ENCODE peak calls at places on chromosomes 2 and 18, in five cellular contexts. I is ascending aorta, A is heart right ventricle, P is tibial nerve, B is kidney. U is an unnamed sample.

GRCh38 chr2:162074579-162074922 is 536 bp upstream of the DPP4 start:
- DNase-seq in I (no peak), A (no peak), P (no peak), B (no peak), U (no peak)

GRCh38 chr18:24764766-24765165 is 304.3 kb downstream of the HRH4 start:
- DNase-seq in I (no peak), A (no peak), P (no peak), B (no peak), U (no peak)

GRCh38 chr2:139790807-139791206 is 1010.6 kb upstream of the NXPH2 start:
- DNase-seq in I (no peak), A (no peak), P (no peak), B (no peak), U (no peak)

GRCh38 chr2:148048475-148049221 is 27.8 kb downstream of the MBD5 start:
- DNase-seq in I (no peak), A (no peak), P (no peak), B (no peak), U (no peak)

GRCh38 chr2:29583548-29584121 is 337.8 kb downstream of the ALK start:
- DNase-seq in I (no peak), A (no peak), P (no peak), B (no peak), U (no peak)

GRCh38 chr2:23694058-23695045 is 232.6 kb downstream of the ATAD2B start:
- DNase-seq in I (no peak), A (no peak), P (peak; percentile 4), B (no peak), U (no peak)

GRCh38 chr2:47534179-47534919 is 131.4 kb downstream of the MSH2 start:
- DNase-seq in I (no peak), A (no peak), P (no peak), B (no peak), U (no peak)

GRCh38 chr2:144914622-144915230 is 394.8 kb upstream of the ZEB2 start:
- DNase-seq in I (no peak), A (no peak), P (no peak), B (no peak), U (no peak)

GRCh38 chr2:199875400-199875799 is 24.4 kb upstream of the FTCDNL1 start:
- DNase-seq in I (no peak), A (no peak), P (no peak), B (no peak), U (no peak)

GRCh38 chr18:79727211-79727610 is 47.6 kb downstream of the CTDP1 start:
- DNase-seq in I (no peak), A (no peak), P (no peak), B (no peak), U (no peak)

GRCh38 chr18:58097907-58098166 is 53.8 kb downstream of the NEDD4L start:
- DNase-seq in I (no peak), A (no peak), P (no peak), B (no peak), U (no peak)

GRCh38 chr2:234724850-234725249 is 227.0 kb upstream of the SH3BP4 start:
- DNase-seq in I (no peak), A (no peak), P (no peak), B (no peak), U (no peak)

GRCh38 chr2:140061240-140061639 is 1281.0 kb upstream of the NXPH2 start:
- DNase-seq in I (no peak), A (no peak), P (no peak), B (no peak), U (no peak)

GRCh38 chr2:97707428-97708380 is 5.7 kb upstream of the ZAP70 start:
- DNase-seq in I (peak; percentile 53), A (no peak), P (no peak), B (peak; percentile 37), U (no peak)

GRCh38 chr2:204437334-204437733 is 107.9 kb upstream of the PARD3B start:
- DNase-seq in I (no peak), A (no peak), P (no peak), B (no peak), U (no peak)

GRCh38 chr2:239758325-239758877 is 266.7 kb downstream of the NDUFA10 start:
- DNase-seq in I (peak; percentile 84), A (no peak), P (no peak), B (no peak), U (no peak)

GRCh38 chr18:69617408-69617807 is 216.7 kb downstream of the DOK6 start:
- DNase-seq in I (no peak), A (no peak), P (no peak), B (no peak), U (no peak)

GRCh38 chr2:187581125-187581896 is 27.1 kb upstream of the TFPI start:
- DNase-seq in I (no peak), A (no peak), P (no peak), B (no peak), U (no peak)

GRCh38 chr2:217703999-217704398 is 298.8 kb downstream of the TNS1 start:
- DNase-seq in I (no peak), A (no peak), P (no peak), B (no peak), U (no peak)

GRCh38 chr18:63832470-63832869 is 55.0 kb upstream of the SERPINB2 start:
- DNase-seq in I (no peak), A (no peak), P (no peak), B (no peak), U (no peak)

GRCh38 chr2:160473508-160474318 is 19.9 kb downstream of the RBMS1 start:
- DNase-seq in I (no peak), A (no peak), P (no peak), B (no peak), U (no peak)

GRCh38 chr2:160474319-160474645 is 19.3 kb downstream of the RBMS1 start:
- DNase-seq in I (no peak), A (no peak), P (no peak), B (no peak), U (no peak)

GRCh38 chr2:160469615-160470204 is 23.9 kb downstream of the RBMS1 start:
- DNase-seq in I (no peak), A (no peak), P (no peak), B (no peak), U (no peak)

GRCh38 chr2:160472839-160473251 is 20.8 kb downstream of the RBMS1 start:
- DNase-seq in I (no peak), A (no peak), P (no peak), B (no peak), U (no peak)

GRCh38 chr2:160471950-160472349 is 21.7 kb downstream of the RBMS1 start:
- DNase-seq in I (no peak), A (no peak), P (no peak), B (no peak), U (no peak)
- H3K4me1 ChIP-seq in I (peaks cover 22% of the 10 kb centered on the region), A (peaks cover 78% of the 10 kb centered on the region), P (peaks cover 57% of the 10 kb centered on the region), B (peaks cover 6% of the 10 kb centered on the region), U (peaks cover 84% of the 10 kb centered on the region)

DNA sequence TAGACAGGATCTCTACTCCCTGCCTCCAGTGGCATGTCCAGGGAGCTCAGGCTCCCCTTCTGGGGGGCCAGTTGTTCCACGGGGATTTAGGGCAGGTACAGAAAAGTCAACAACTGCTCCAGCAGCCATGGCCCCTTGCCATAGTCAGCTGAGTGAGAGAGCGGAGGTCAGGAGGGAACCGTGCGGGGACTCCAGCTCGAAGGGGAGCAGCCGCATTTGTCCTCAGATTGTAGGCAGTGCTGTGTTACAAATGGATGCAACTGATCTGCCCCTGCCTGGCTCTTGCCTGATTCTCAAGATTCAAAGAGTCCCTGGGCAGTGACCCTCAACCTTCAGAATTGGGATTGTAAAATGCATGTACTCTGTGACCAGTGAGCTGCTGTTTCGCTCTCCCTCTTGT is 49.8 kb downstream of the ITGB1BP1 start:
- DNase-seq in I (no peak), A (no peak), P (no peak), B (no peak), U (no peak)
- H3K27ac ChIP-seq in I (no peak overlapping the region), A (no peak overlapping the region), P (no peak overlapping the region), B (peak overlapping the region; percentile 93), U (no peak overlapping the region)

GRCh38 chr2:158716091-158716815 is 78.9 kb upstream of the DAPL1 start:
- DNase-seq in I (no peak), A (peak; percentile 43), P (no peak), B (no peak), U (peak; percentile 56)

GRCh38 chr2:158718196-158718585 is 76.9 kb upstream of the DAPL1 start:
- DNase-seq in I (no peak), A (no peak), P (no peak), B (no peak), U (no peak)

GRCh38 chr2:158716921-158717320 is 78.2 kb upstream of the DAPL1 start:
- DNase-seq in I (no peak), A (no peak), P (no peak), B (no peak), U (no peak)

GRCh38 chr2:158718851-158719250 is 76.3 kb upstream of the DAPL1 start:
- DNase-seq in I (no peak), A (no peak), P (no peak), B (no peak), U (no peak)

DNA sequence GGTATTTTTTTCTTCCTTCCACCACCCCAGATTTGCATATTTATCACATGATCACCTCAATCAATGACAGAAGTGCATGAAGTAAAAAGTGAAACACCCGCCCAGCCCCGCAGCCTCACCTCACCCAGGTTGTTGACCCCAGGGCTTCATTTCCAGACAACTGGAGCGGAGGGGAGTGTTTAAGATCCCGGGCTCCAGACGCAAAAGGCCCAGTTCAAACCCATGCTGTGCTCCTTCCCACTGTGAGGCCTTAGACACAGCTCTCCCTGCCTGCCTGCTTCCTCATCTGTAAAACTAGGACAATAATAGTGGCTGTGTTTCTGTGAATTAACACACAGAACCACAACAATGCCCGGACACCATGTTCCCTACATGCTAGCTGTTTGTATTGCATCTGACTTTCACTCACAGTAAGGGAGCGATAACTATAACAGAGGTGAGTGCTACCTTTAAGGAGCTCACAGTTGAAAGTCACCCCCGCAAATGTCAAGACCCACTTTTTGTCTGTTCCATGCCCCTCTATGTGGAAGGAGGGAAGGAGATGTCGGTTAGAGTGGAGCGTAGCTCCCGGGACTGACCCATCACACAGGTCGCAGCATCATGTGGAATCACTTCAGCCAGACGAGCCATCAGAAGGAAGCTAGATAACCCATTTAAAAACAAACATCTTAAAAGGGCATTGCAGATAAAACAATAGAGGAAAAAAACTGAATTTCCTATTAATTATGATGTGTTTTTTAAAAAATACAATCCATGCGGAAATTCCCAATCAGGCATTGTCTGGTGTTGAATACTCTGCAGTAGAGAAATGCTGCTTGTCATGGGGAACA is 77.5 kb upstream of the DAPL1 start:
- DNase-seq in I (no peak), A (no peak), P (no peak), B (no peak), U (no peak)
- H3K4me1 ChIP-seq in I (no peaks in the 10 kb centered on the region), A (peaks cover 39% of the 10 kb centered on the region), P (peaks cover 24% of the 10 kb centered on the region), B (no peaks in the 10 kb centered on the region), U (peaks cover 56% of the 10 kb centered on the region)

GRCh38 chr18:44946529-44947113 is 265.9 kb downstream of the SETBP1 start:
- DNase-seq in I (no peak), A (no peak), P (no peak), B (no peak), U (no peak)

GRCh38 chr18:44941519-44941918 is 260.8 kb downstream of the SETBP1 start:
- DNase-seq in I (no peak), A (no peak), P (no peak), B (no peak), U (no peak)

GRCh38 chr18:44942073-44942472 is 261.4 kb downstream of the SETBP1 start:
- DNase-seq in I (no peak), A (no peak), P (no peak), B (no peak), U (no peak)

GRCh38 chr18:44945847-44946490 is 265.3 kb downstream of the SETBP1 start:
- DNase-seq in I (no peak), A (no peak), P (no peak), B (no peak), U (no peak)

GRCh38 chr18:44943201-44943881 is 262.7 kb downstream of the SETBP1 start:
- DNase-seq in I (no peak), A (no peak), P (no peak), B (no peak), U (no peak)
- H3K27ac ChIP-seq in I (no peak overlapping the region), A (no peak overlapping the region), P (no peak overlapping the region), B (peak overlapping the region; percentile 16), U (no peak overlapping the region)

U was measured in left ventricle myocardium inferior.